ENCODE peak calls at places on chromosomes 6 and 20, in eight cellular contexts. C is transverse colon, N is GM12878, Q is spleen, S is esophagus muscularis mucosa, W is stomach, M is HCT116, Z is sigmoid colon. F is an unnamed sample.
A peak's percentile ranks its signal among the peaks of the same experiment; 100 is the strongest.

GRCh38 chr6:140782941-140783340 is 1349.8 kb upstream of the GJE1 start:
- DNase-seq in S (no peak), Q (no peak), C (no peak), W (no peak), Z (no peak), M (no peak), N (no peak), F (no peak)

GRCh38 chr6:148523051-148523450 is 180.4 kb downstream of the SASH1 start:
- DNase-seq in S (no peak), W (no peak), M (no peak), C (no peak), N (no peak), Q (no peak), Z (no peak), F (no peak)

GRCh38 chr6:73308712-73309533 is 45.2 kb downstream of the DPPA5 start:
- DNase-seq in M (peak; percentile 21), C (no peak), Q (no peak), W (no peak), N (no peak), S (no peak), Z (no peak), F (no peak)

GRCh38 chr6:6569768-6570167 is 18.8 kb upstream of the LY86 start:
- DNase-seq in Q (no peak), W (no peak), Z (no peak), S (no peak), M (no peak), N (no peak), C (no peak), F (no peak)

GRCh38 chr20:44056010-44056698 is 130.8 kb downstream of the JPH2 start:
- DNase-seq in S (peak; percentile 91), N (no peak), C (peak; percentile 42), W (peak; percentile 29), Q (no peak), Z (peak; percentile 24), M (no peak), F (no peak)

GRCh38 chr6:149026530-149026942 is 279.7 kb downstream of the UST start:
- DNase-seq in S (peak; percentile 17), M (peak; percentile 70), Z (no peak), Q (no peak), C (no peak), W (no peak), N (no peak), F (no peak)

GRCh38 chr6:118959903-118960302 is 24.9 kb upstream of the MCM9 start:
- DNase-seq in Z (no peak), M (no peak), C (no peak), N (no peak), S (no peak), W (no peak), Q (no peak), F (no peak)

GRCh38 chr6:19811397-19812079 is 25.6 kb upstream of the ID4 start:
- DNase-seq in S (no peak), N (no peak), C (no peak), W (no peak), M (peak; percentile 23), Q (no peak), Z (no peak), F (no peak)

GRCh38 chr6:112482373-112482772 is 135.2 kb downstream of the RFPL4B start:
- DNase-seq in S (no peak), M (no peak), Q (no peak), Z (no peak), N (no peak), C (no peak), W (no peak), F (no peak)

GRCh38 chr20:64040231-64041039 is 4.5 kb downstream of the C20orf204 start:
- DNase-seq in Q (peak; percentile 78), W (no peak), M (no peak), N (no peak), S (no peak), C (no peak), Z (no peak), F (peak; percentile 38)
- TF ChIP-seq POLR2A in Q (no peak), W (no peak), M (no peak), N (peak; percentile 24), S (no peak), C (no peak), Z (no peak), F (no peak)

GRCh38 chr6:51398064-51398740 is 579.5 kb downstream of the TFAP2B start:
- DNase-seq in Q (no peak), C (no peak), M (no peak), S (no peak), N (peak; percentile 24), Z (no peak), W (no peak), F (peak; percentile 68)
- TF ChIP-seq POLR2AphosphoS5 in Q (no peak), C (no peak), M (no peak), S (no peak), N (no peak), Z (no peak), W (no peak), F (no peak)

GRCh38 chr20:32457476-32457986 is 99.4 kb downstream of the ASXL1 start:
- DNase-seq in C (no peak), S (no peak), M (no peak), Z (peak; percentile 83), W (peak; percentile 68), N (no peak), Q (no peak), F (no peak)
- TF ChIP-seq POLR2A in C (no peak), S (no peak), M (no peak), Z (no peak), W (no peak), N (no peak), Q (no peak), F (no peak)

GRCh38 chr6:10528170-10528981 is 7.2 kb downstream of the GCNT2 start:
- DNase-seq in S (no peak), Q (no peak), C (peak; percentile 67), M (no peak), Z (no peak), N (peak; percentile 72), W (peak; percentile 74), F (peak; percentile 74)
- TF ChIP-seq POLR2AphosphoS5 in S (peak; percentile 45), Q (no peak), C (peak; percentile 60), M (no peak), Z (peak; percentile 13), N (peak; percentile 66), W (no peak), F (no peak)

GRCh38 chr20:23296841-23297701 is 53.5 kb upstream of the NXT1 start:
- DNase-seq in Z (peak; percentile 60), Q (no peak), W (no peak), C (no peak), S (no peak), M (no peak), N (no peak), F (no peak)
- TF ChIP-seq POLR2A in Z (no peak), Q (no peak), W (no peak), C (no peak), S (no peak), M (no peak), N (no peak), F (no peak)